ENCODE peak calls at places on chromosomes 12 and 14, in seven cellular contexts. V, A, C, F, J, R and B are unnamed samples.

GRCh38 chr12:63308701-63309100 is 157.7 kb upstream of the AVPR1A start:
- DNase-seq in V (no peak), A (no peak), C (no peak), F (no peak), J (no peak), R (no peak), B (no peak)

GRCh38 chr12:107973950-107974349 is 155.1 kb upstream of the WSCD2 start:
- DNase-seq in V (no peak), A (no peak), C (no peak), F (no peak), J (no peak), R (no peak), B (no peak)

GRCh38 chr12:23055004-23055403 is 430.0 kb downstream of the ETNK1 start:
- DNase-seq in V (peak), A (no peak), C (no peak), F (no peak), J (no peak), R (peak), B (peak)

GRCh38 chr12:10235761-10236631 is 23.3 kb downstream of the GABARAPL1 start:
- DNase-seq in V (peak), A (no peak), C (peak), F (peak), J (no peak), R (peak), B (peak)

GRCh38 chr12:127150479-127150878 is 1116.5 kb upstream of the TMEM132C start:
- DNase-seq in V (no peak), A (no peak), C (no peak), F (no peak), J (no peak), R (no peak), B (no peak)

GRCh38 chr14:91339606-91340369 is 77.8 kb downstream of the CCDC88C start:
- DNase-seq in V (no peak), A (no peak), C (no peak), F (no peak), J (no peak), R (no peak), B (no peak)

GRCh38 chr12:68042212-68042699 is 53.0 kb downstream of the IFNG-AS1 start:
- DNase-seq in V (no peak), A (no peak), C (no peak), F (no peak), J (no peak), R (peak), B (peak)

GRCh38 chr12:6039894-6040601 is 84.4 kb downstream of the VWF start:
- DNase-seq in V (peak), A (no peak), C (peak), F (peak), J (no peak), R (peak), B (peak)

GRCh38 chr14:20278414-20278813 is 27.3 kb downstream of the TTC5 start:
- DNase-seq in V (no peak), A (no peak), C (peak), F (no peak), J (no peak), R (no peak), B (peak)

GRCh38 chr12:120327593-120327992 is at the start of gene PLA2G1B:
- DNase-seq in V (no peak), A (no peak), C (no peak), F (no peak), J (peak), R (no peak), B (no peak)

GRCh38 chr12:40726366-40726765 is 34.1 kb downstream of the CNTN1 start:
- DNase-seq in V (no peak), A (no peak), C (no peak), F (no peak), J (no peak), R (no peak), B (no peak)

GRCh38 chr14:104139460-104140212 is 1.2 kb downstream of the KIF26A start:
- DNase-seq in V (no peak), A (peak), C (no peak), F (no peak), J (no peak), R (no peak), B (no peak)

GRCh38 chr14:80636071-80636470 is 305.5 kb downstream of the CEP128 start:
- DNase-seq in V (no peak), A (no peak), C (no peak), F (no peak), J (no peak), R (peak), B (no peak)

GRCh38 chr12:32499048-32499447 is 99.7 kb downstream of the FGD4 start:
- DNase-seq in V (no peak), A (no peak), C (no peak), F (no peak), J (peak), R (no peak), B (no peak)

GRCh38 chr12:701896-702539 is 38.8 kb upstream of the NINJ2 start:
- DNase-seq in V (no peak), A (no peak), C (no peak), F (no peak), J (no peak), R (no peak), B (no peak)

GRCh38 chr12:57000393-57000792 is 6.0 kb downstream of the ZBTB39 start:
- DNase-seq in V (no peak), A (no peak), C (no peak), F (no peak), J (no peak), R (no peak), B (no peak)

GRCh38 chr14:36661506-36662257 is at the start of gene PAX9:
- DNase-seq in V (peak), A (peak), C (peak), F (no peak), J (peak), R (peak), B (peak)

GRCh38 chr14:103512701-103513611 is 9.7 kb downstream of the CKB start:
- DNase-seq in V (no peak), A (peak), C (no peak), F (no peak), J (no peak), R (no peak), B (peak)

GRCh38 chr12:111271674-111272418 is 97.0 kb downstream of the PHETA1 start:
- DNase-seq in V (peak), A (no peak), C (no peak), F (no peak), J (no peak), R (peak), B (no peak)

GRCh38 chr12:67650528-67651379 is 2.2 kb downstream of the DYRK2 start:
- DNase-seq in V (no peak), A (no peak), C (no peak), F (no peak), J (peak), R (peak), B (no peak)

GRCh38 chr14:50011242-50011641 is 105.1 kb downstream of the VCPKMT start:
- DNase-seq in V (no peak), A (no peak), C (no peak), F (no peak), J (no peak), R (no peak), B (no peak)

GRCh38 chr12:49476091-49476490 is 62.7 kb upstream of the KCNH3 start:
- DNase-seq in V (no peak), A (no peak), C (no peak), F (no peak), J (no peak), R (no peak), B (no peak)

GRCh38 chr12:12976366-12976765 is 23.7 kb downstream of the HEBP1 start:
- DNase-seq in V (no peak), A (no peak), C (no peak), F (no peak), J (no peak), R (no peak), B (peak)

GRCh38 chr12:120056739-120057138 is 59.8 kb downstream of the RAB35 start:
- DNase-seq in V (no peak), A (no peak), C (no peak), F (no peak), J (no peak), R (no peak), B (no peak)

DNA sequence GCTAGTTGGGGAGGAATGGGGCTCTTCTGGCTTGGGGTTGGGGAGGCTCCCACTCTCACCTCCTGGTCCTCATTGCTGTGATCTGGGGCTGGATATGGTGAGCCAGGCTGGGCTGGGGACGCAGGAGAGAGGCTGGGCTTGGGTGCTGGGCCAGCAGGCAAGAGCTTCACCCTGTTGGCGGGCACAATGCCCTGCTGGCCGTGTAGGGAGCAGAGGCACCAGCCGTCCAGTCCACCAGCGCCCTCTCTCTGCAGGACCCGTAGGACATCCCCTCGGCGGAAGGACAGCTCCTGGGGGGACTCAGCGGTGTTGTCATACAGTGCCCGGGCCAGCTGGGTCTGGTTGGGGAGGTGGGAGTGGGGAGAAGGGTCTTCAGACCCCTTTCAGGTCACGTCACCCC is 4.5 kb downstream of the EFS start:
- DNase-seq in V (no peak), A (no peak), C (peak), F (no peak), J (no peak), R (no peak), B (no peak)
- TF ChIP-seq CTCF in V (peak), A (no peak), C (no peak), F (no peak), J (no peak), R (no peak), B (no peak)

GRCh38 chr12:38669081-38669480 is 236.3 kb downstream of the CPNE8 start:
- DNase-seq in V (no peak), A (no peak), C (no peak), F (no peak), J (no peak), R (no peak), B (no peak)

GRCh38 chr12:38669530-38669929 is 235.9 kb downstream of the CPNE8 start:
- DNase-seq in V (no peak), A (no peak), C (no peak), F (no peak), J (no peak), R (no peak), B (no peak)

GRCh38 chr12:38664661-38665269 is 240.6 kb downstream of the CPNE8 start:
- DNase-seq in V (peak), A (no peak), C (peak), F (no peak), J (no peak), R (peak), B (peak)

GRCh38 chr12:38662851-38663250 is 242.5 kb downstream of the CPNE8 start:
- DNase-seq in V (no peak), A (no peak), C (no peak), F (no peak), J (no peak), R (no peak), B (no peak)

GRCh38 chr12:38666425-38666824 is 239.0 kb downstream of the CPNE8 start:
- DNase-seq in V (no peak), A (no peak), C (no peak), F (no peak), J (no peak), R (no peak), B (no peak)
- H3K27ac ChIP-seq in V (no peak), A (no peak), C (no peak), F (no peak), J (no peak), R (no peak), B (no peak)

DNA sequence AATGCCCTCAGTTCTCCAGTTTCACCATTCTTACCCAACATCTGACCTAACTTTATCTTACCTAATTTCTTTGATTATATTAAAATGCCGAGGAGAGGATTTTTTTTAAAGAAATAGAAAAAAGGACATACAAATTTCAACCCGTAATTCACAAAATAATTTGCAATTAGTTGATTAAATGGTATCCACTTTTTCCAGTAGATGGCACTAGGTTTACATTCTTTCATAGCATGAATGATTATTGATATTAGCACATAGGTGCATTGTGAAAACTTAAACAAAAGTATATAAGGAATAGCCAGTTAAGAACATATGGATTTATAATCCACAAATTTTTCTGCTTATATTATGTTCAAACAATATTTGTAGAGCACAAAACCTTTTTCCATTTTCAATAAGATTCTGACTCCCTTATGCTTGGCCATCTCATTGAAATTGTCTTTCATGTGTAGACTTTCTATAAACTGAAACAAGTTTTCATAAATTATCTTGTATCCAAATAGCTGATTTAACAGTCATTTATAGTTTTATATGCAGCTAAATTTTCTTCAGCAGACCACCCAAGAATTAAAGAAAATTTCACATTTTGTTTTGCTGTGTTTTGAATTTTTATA is 35.3 kb downstream of the MSRB3 start:
- DNase-seq in V (peak), A (no peak), C (no peak), F (no peak), J (no peak), R (peak), B (peak)
- TF ChIP-seq CTCF in V (peak), A (peak), C (peak), F (no peak), J (no peak), R (peak), B (peak)

DNA sequence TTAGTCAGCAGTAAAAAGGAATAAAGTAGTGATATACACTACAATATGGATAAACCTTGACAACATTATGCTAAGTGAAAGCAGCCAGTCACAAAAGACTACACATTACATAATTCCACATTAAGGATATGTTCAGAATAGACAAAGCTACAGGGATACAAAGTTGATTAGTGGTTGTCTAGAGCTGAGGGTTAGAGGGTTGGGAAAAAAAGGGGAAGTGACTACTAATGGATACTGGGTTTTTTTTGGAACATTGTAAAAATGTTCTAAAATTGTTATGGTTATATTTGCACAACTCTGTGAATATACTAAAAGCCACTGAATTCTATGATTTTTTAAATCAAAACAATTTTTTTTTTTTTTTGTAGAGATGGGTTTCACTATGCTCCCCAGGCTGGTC is 4.8 kb upstream of the NGDN start:
- DNase-seq in V (no peak), A (no peak), C (no peak), F (no peak), J (no peak), R (no peak), B (no peak)
- H3K27ac ChIP-seq in V (no peak), A (no peak), C (no peak), F (no peak), J (no peak), R (no peak), B (no peak)

GRCh38 chr14:102279688-102280348 is 25.1 kb downstream of the MOK start:
- DNase-seq in V (peak), A (no peak), C (no peak), F (no peak), J (peak), R (no peak), B (peak)

GRCh38 chr14:102278631-102278935 is 26.4 kb downstream of the MOK start:
- DNase-seq in V (no peak), A (no peak), C (no peak), F (no peak), J (no peak), R (no peak), B (no peak)

GRCh38 chr14:102279282-102279681 is 25.7 kb downstream of the MOK start:
- DNase-seq in V (no peak), A (no peak), C (no peak), F (no peak), J (no peak), R (no peak), B (no peak)

GRCh38 chr14:102277874-102278630 is 26.9 kb downstream of the MOK start:
- DNase-seq in V (no peak), A (no peak), C (no peak), F (no peak), J (no peak), R (no peak), B (no peak)

GRCh38 chr14:102280376-102280962 is 24.5 kb downstream of the MOK start:
- DNase-seq in V (no peak), A (no peak), C (no peak), F (no peak), J (no peak), R (no peak), B (peak)
- TF ChIP-seq CTCF in V (no peak), A (no peak), C (no peak), F (no peak), J (no peak), R (no peak), B (no peak)

GRCh38 chr14:68959035-68959434 is 20.1 kb downstream of the ACTN1 start:
- DNase-seq in V (no peak), A (no peak), C (no peak), F (no peak), J (no peak), R (no peak), B (no peak)

GRCh38 chr14:68957688-68958248 is 21.3 kb downstream of the ACTN1 start:
- DNase-seq in V (no peak), A (no peak), C (no peak), F (no peak), J (no peak), R (no peak), B (no peak)

GRCh38 chr14:68958553-68958952 is 20.5 kb downstream of the ACTN1 start:
- DNase-seq in V (no peak), A (no peak), C (no peak), F (no peak), J (no peak), R (no peak), B (no peak)

GRCh38 chr14:68955164-68955921 is 23.8 kb downstream of the ACTN1 start:
- DNase-seq in V (no peak), A (no peak), C (no peak), F (no peak), J (no peak), R (no peak), B (no peak)

DNA sequence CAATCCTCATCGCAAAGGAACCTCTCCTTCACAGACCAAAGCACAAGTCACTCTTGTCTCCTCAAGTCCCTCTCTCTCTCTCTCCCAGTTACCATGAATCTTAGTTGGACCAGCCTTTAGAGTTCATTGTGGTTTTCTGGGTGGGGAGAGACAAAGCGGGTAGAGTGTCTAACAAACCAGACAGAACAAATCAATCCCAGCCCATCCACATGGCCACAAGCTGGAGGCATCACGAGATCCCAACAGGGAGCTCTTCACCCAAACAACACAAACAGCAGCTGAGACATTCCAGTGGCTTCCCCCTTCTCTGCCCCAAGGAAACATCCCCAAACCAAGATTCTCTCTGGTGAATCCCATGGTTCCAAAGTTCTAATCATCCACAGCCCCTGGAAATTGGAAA is 22.4 kb downstream of the ACTN1 start:
- DNase-seq in V (no peak), A (no peak), C (no peak), F (no peak), J (no peak), R (no peak), B (no peak)
- H3K27ac ChIP-seq in V (no peak), A (no peak), C (peak), F (no peak), J (no peak), R (no peak), B (peak)